ENCODE peak calls at places on chromosomes 13 and 19, in eight cellular contexts. M, J, E, X, R, N, A and I are unnamed samples.

GRCh38 chr13:74036373-74036772 is 97.8 kb downstream of the KLF12 start:
- DNase-seq in M (no peak), J (no peak), E (no peak), X (no peak), R (no peak), N (no peak), A (no peak), I (no peak)

GRCh38 chr13:75395056-75395455 is 86.9 kb downstream of the TBC1D4 start:
- DNase-seq in M (no peak), J (no peak), E (no peak), X (no peak), R (no peak), N (no peak), A (no peak), I (peak; percentile 31)

GRCh38 chr13:101406787-101407186 is 9.5 kb downstream of the NALCN start:
- DNase-seq in M (no peak), J (no peak), E (no peak), X (no peak), R (no peak), N (no peak), A (no peak), I (no peak)

GRCh38 chr19:48969276-48970138 is 4.4 kb downstream of the FTL start:
- DNase-seq in M (no peak), J (no peak), E (peak; percentile 82), X (no peak), R (no peak), N (no peak), A (no peak), I (peak; percentile 46)

GRCh38 chr19:1864480-1865171 is 1.2 kb upstream of the KLF16 start:
- DNase-seq in M (no peak), J (peak; percentile 56), E (peak; percentile 76), X (no peak), R (peak; percentile 40), N (peak; percentile 56), A (peak; percentile 67), I (peak; percentile 75)

GRCh38 chr19:29325241-29325975 is 112.5 kb upstream of the UQCRFS1 start:
- DNase-seq in M (no peak), J (no peak), E (no peak), X (no peak), R (no peak), N (no peak), A (no peak), I (no peak)

GRCh38 chr13:92590503-92590908 is 636.1 kb upstream of the GPC6 start:
- DNase-seq in M (no peak), J (no peak), E (no peak), X (no peak), R (no peak), N (no peak), A (peak; percentile 49), I (no peak)

GRCh38 chr13:75790198-75790970 is 154.3 kb downstream of the LMO7 start:
- DNase-seq in M (no peak), J (no peak), E (peak; percentile 53), X (no peak), R (no peak), N (no peak), A (no peak), I (no peak)

GRCh38 chr13:43154839-43155238 is 131.5 kb downstream of the DNAJC15 start:
- DNase-seq in M (no peak), J (no peak), E (no peak), X (no peak), R (no peak), N (no peak), A (no peak), I (no peak)

GRCh38 chr13:23552171-23552570 is 18.0 kb upstream of the TNFRSF19 start:
- DNase-seq in M (no peak), J (no peak), E (no peak), X (no peak), R (no peak), N (no peak), A (no peak), I (no peak)

GRCh38 chr19:17522988-17523872 is 11.8 kb downstream of the PGLS start:
- DNase-seq in M (peak; percentile 33), J (peak; percentile 25), E (no peak), X (no peak), R (no peak), N (peak; percentile 36), A (peak; percentile 18), I (peak; percentile 97)

GRCh38 chr19:32599258-32599657 is 18.3 kb downstream of the PDCD5 start:
- DNase-seq in M (no peak), J (no peak), E (no peak), X (no peak), R (no peak), N (no peak), A (no peak), I (no peak)

GRCh38 chr19:17020823-17021222 is 5.8 kb downstream of the CPAMD8 start:
- DNase-seq in M (no peak), J (no peak), E (peak; percentile 51), X (no peak), R (no peak), N (no peak), A (peak; percentile 17), I (no peak)

GRCh38 chr19:55223291-55224037 is 5.1 kb downstream of the TMEM86B start:
- DNase-seq in M (no peak), J (no peak), E (no peak), X (no peak), R (no peak), N (no peak), A (no peak), I (no peak)

GRCh38 chr19:48596679-48597465 is 9.7 kb upstream of the SPACA4 start:
- DNase-seq in M (no peak), J (no peak), E (no peak), X (no peak), R (peak; percentile 26), N (no peak), A (no peak), I (no peak)

GRCh38 chr19:19224852-19225494 is 13.2 kb downstream of the NCAN start:
- DNase-seq in M (peak; percentile 64), J (no peak), E (peak; percentile 99), X (peak; percentile 55), R (peak; percentile 57), N (peak; percentile 72), A (peak; percentile 70), I (peak; percentile 38)